ENCODE peak calls at places on chromosome X, in nine cellular contexts. One of them, this sample, is unnamed. For H3K27me3, the result is how much of the 10 kb centered on the place peaks cover.

GRCh38 chrX:115330498-115331138 is 41.1 kb downstream of the LUZP4 start:
- DNase-seq in left ventricle myocardium inferior: no peak
- DNase-seq in dorsolateral prefrontal cortex: no peak
- DNase-seq in endothelial cell of umbilical vein: peak
- DNase-seq in SK-N-SH: peak
- DNase-seq in BJ: no peak
- DNase-seq in keratinocyte: peak
- DNase-seq in kidney epithelial cell: peak
- DNase-seq in small intestine: peak
- DNase-seq in this sample: peak

GRCh38 chrX:102714994-102715393 is 2.7 kb downstream of the GPRASP2 start:
- DNase-seq in left ventricle myocardium inferior: no peak
- DNase-seq in dorsolateral prefrontal cortex: no peak
- DNase-seq in endothelial cell of umbilical vein: no peak
- DNase-seq in SK-N-SH: peak
- DNase-seq in BJ: no peak
- DNase-seq in keratinocyte: no peak
- DNase-seq in kidney epithelial cell: no peak
- DNase-seq in small intestine: no peak
- DNase-seq in this sample: no peak

GRCh38 chrX:9342581-9343051 is 122.2 kb upstream of the TBL1X start:
- DNase-seq in left ventricle myocardium inferior: peak
- DNase-seq in dorsolateral prefrontal cortex: peak
- DNase-seq in endothelial cell of umbilical vein: peak
- DNase-seq in SK-N-SH: peak
- DNase-seq in BJ: no peak
- DNase-seq in keratinocyte: no peak
- DNase-seq in kidney epithelial cell: no peak
- DNase-seq in small intestine: peak
- DNase-seq in this sample: peak

GRCh38 chrX:139423186-139423585 is 107.4 kb upstream of the F9 start:
- DNase-seq in left ventricle myocardium inferior: no peak
- DNase-seq in dorsolateral prefrontal cortex: no peak
- DNase-seq in endothelial cell of umbilical vein: no peak
- DNase-seq in SK-N-SH: no peak
- DNase-seq in BJ: no peak
- DNase-seq in keratinocyte: no peak
- DNase-seq in kidney epithelial cell: no peak
- DNase-seq in small intestine: no peak
- DNase-seq in this sample: no peak

GRCh38 chrX:31459361-31459760 is 387.5 kb upstream of the FTHL17 start:
- DNase-seq in left ventricle myocardium inferior: no peak
- DNase-seq in dorsolateral prefrontal cortex: no peak
- DNase-seq in endothelial cell of umbilical vein: no peak
- DNase-seq in SK-N-SH: no peak
- DNase-seq in BJ: no peak
- DNase-seq in keratinocyte: no peak
- DNase-seq in kidney epithelial cell: no peak
- DNase-seq in small intestine: no peak
- DNase-seq in this sample: no peak

GRCh38 chrX:44975666-44976263 is 102.8 kb downstream of the KDM6A start:
- DNase-seq in left ventricle myocardium inferior: no peak
- DNase-seq in dorsolateral prefrontal cortex: no peak
- DNase-seq in endothelial cell of umbilical vein: no peak
- DNase-seq in SK-N-SH: no peak
- DNase-seq in BJ: no peak
- DNase-seq in keratinocyte: peak
- DNase-seq in kidney epithelial cell: no peak
- DNase-seq in small intestine: no peak
- DNase-seq in this sample: no peak

GRCh38 chrX:22686138-22686541 is 313.6 kb upstream of the DDX53 start:
- DNase-seq in left ventricle myocardium inferior: peak
- DNase-seq in dorsolateral prefrontal cortex: no peak
- DNase-seq in endothelial cell of umbilical vein: peak
- DNase-seq in SK-N-SH: peak
- DNase-seq in BJ: no peak
- DNase-seq in keratinocyte: no peak
- DNase-seq in kidney epithelial cell: peak
- DNase-seq in small intestine: no peak
- DNase-seq in this sample: peak

GRCh38 chrX:103571726-103572125 is 13.6 kb upstream of the TCEAL4 start:
- DNase-seq in left ventricle myocardium inferior: no peak
- DNase-seq in dorsolateral prefrontal cortex: no peak
- DNase-seq in endothelial cell of umbilical vein: no peak
- DNase-seq in SK-N-SH: no peak
- DNase-seq in BJ: no peak
- DNase-seq in keratinocyte: no peak
- DNase-seq in kidney epithelial cell: no peak
- DNase-seq in small intestine: no peak
- DNase-seq in this sample: no peak

GRCh38 chrX:17738002-17738713 is 865 bp downstream of the SCML1 start:
- DNase-seq in left ventricle myocardium inferior: peak
- DNase-seq in dorsolateral prefrontal cortex: no peak
- DNase-seq in endothelial cell of umbilical vein: peak
- DNase-seq in SK-N-SH: peak
- DNase-seq in BJ: no peak
- DNase-seq in keratinocyte: no peak
- DNase-seq in kidney epithelial cell: no peak
- DNase-seq in small intestine: peak
- DNase-seq in this sample: peak

GRCh38 chrX:24395775-24396174 is 35.3 kb downstream of the SUPT20HL1 start:
- DNase-seq in left ventricle myocardium inferior: no peak
- DNase-seq in dorsolateral prefrontal cortex: no peak
- DNase-seq in endothelial cell of umbilical vein: peak
- DNase-seq in SK-N-SH: peak
- DNase-seq in BJ: peak
- DNase-seq in keratinocyte: peak
- DNase-seq in kidney epithelial cell: peak
- DNase-seq in small intestine: peak
- DNase-seq in this sample: peak

GRCh38 chrX:135596495-135596894 is 76.0 kb downstream of the INTS6L start:
- DNase-seq in left ventricle myocardium inferior: peak
- DNase-seq in dorsolateral prefrontal cortex: no peak
- DNase-seq in endothelial cell of umbilical vein: peak
- DNase-seq in SK-N-SH: peak
- DNase-seq in BJ: no peak
- DNase-seq in keratinocyte: no peak
- DNase-seq in kidney epithelial cell: no peak
- DNase-seq in small intestine: peak
- DNase-seq in this sample: peak

GRCh38 chrX:23811135-23811781 is 28.3 kb downstream of the SAT1 start:
- DNase-seq in left ventricle myocardium inferior: no peak
- DNase-seq in dorsolateral prefrontal cortex: no peak
- DNase-seq in endothelial cell of umbilical vein: peak
- DNase-seq in SK-N-SH: no peak
- DNase-seq in BJ: no peak
- DNase-seq in keratinocyte: no peak
- DNase-seq in kidney epithelial cell: no peak
- DNase-seq in small intestine: no peak
- DNase-seq in this sample: no peak

GRCh38 chrX:69616520-69617203 is 749 bp downstream of the EDA start:
- DNase-seq in left ventricle myocardium inferior: peak
- DNase-seq in dorsolateral prefrontal cortex: peak
- DNase-seq in endothelial cell of umbilical vein: peak
- DNase-seq in SK-N-SH: peak
- DNase-seq in BJ: no peak
- DNase-seq in keratinocyte: no peak
- DNase-seq in kidney epithelial cell: no peak
- DNase-seq in small intestine: no peak
- DNase-seq in this sample: peak

GRCh38 chrX:85517994-85518718 is 138.7 kb upstream of the POF1B start:
- DNase-seq in left ventricle myocardium inferior: no peak
- DNase-seq in dorsolateral prefrontal cortex: no peak
- DNase-seq in endothelial cell of umbilical vein: no peak
- DNase-seq in SK-N-SH: no peak
- DNase-seq in BJ: no peak
- DNase-seq in keratinocyte: no peak
- DNase-seq in kidney epithelial cell: no peak
- DNase-seq in small intestine: no peak
- DNase-seq in this sample: no peak

GRCh38 chrX:71671938-71672337 is 4.6 kb downstream of the LOC101059915 start:
- DNase-seq in left ventricle myocardium inferior: no peak
- DNase-seq in dorsolateral prefrontal cortex: no peak
- DNase-seq in endothelial cell of umbilical vein: no peak
- DNase-seq in SK-N-SH: no peak
- DNase-seq in BJ: no peak
- DNase-seq in keratinocyte: no peak
- DNase-seq in kidney epithelial cell: no peak
- DNase-seq in small intestine: no peak
- DNase-seq in this sample: no peak

GRCh38 chrX:71669492-71669891 is 2.1 kb downstream of the LOC101059915 start:
- DNase-seq in left ventricle myocardium inferior: no peak
- DNase-seq in dorsolateral prefrontal cortex: no peak
- DNase-seq in endothelial cell of umbilical vein: no peak
- DNase-seq in SK-N-SH: no peak
- DNase-seq in BJ: no peak
- DNase-seq in keratinocyte: no peak
- DNase-seq in kidney epithelial cell: no peak
- DNase-seq in small intestine: no peak
- DNase-seq in this sample: no peak

GRCh38 chrX:71668248-71668595 is 876 bp downstream of the LOC101059915 start:
- DNase-seq in left ventricle myocardium inferior: no peak
- DNase-seq in dorsolateral prefrontal cortex: no peak
- DNase-seq in endothelial cell of umbilical vein: no peak
- DNase-seq in SK-N-SH: no peak
- DNase-seq in BJ: no peak
- DNase-seq in keratinocyte: no peak
- DNase-seq in kidney epithelial cell: no peak
- DNase-seq in small intestine: no peak
- DNase-seq in this sample: no peak

GRCh38 chrX:71667328-71668247 is at the start of gene LOC101059915:
- DNase-seq in left ventricle myocardium inferior: no peak
- DNase-seq in dorsolateral prefrontal cortex: no peak
- DNase-seq in endothelial cell of umbilical vein: no peak
- DNase-seq in SK-N-SH: no peak
- DNase-seq in BJ: no peak
- DNase-seq in keratinocyte: no peak
- DNase-seq in kidney epithelial cell: no peak
- DNase-seq in small intestine: no peak
- DNase-seq in this sample: no peak

GRCh38 chrX:71671043-71671829 is 3.9 kb downstream of the LOC101059915 start:
- DNase-seq in left ventricle myocardium inferior: no peak
- DNase-seq in dorsolateral prefrontal cortex: no peak
- DNase-seq in endothelial cell of umbilical vein: no peak
- DNase-seq in SK-N-SH: no peak
- DNase-seq in BJ: no peak
- DNase-seq in keratinocyte: no peak
- DNase-seq in kidney epithelial cell: no peak
- DNase-seq in small intestine: no peak
- DNase-seq in this sample: no peak
- H3K27me3 ChIP-seq in left ventricle myocardium inferior: under half
- H3K27me3 ChIP-seq in dorsolateral prefrontal cortex: under half
- H3K27me3 ChIP-seq in endothelial cell of umbilical vein: under half
- H3K27me3 ChIP-seq in SK-N-SH: under half
- H3K27me3 ChIP-seq in BJ: under half
- H3K27me3 ChIP-seq in keratinocyte: under half
- H3K27me3 ChIP-seq in kidney epithelial cell: under half
- H3K27me3 ChIP-seq in small intestine: under half
- H3K27me3 ChIP-seq in this sample: under half

DNA sequence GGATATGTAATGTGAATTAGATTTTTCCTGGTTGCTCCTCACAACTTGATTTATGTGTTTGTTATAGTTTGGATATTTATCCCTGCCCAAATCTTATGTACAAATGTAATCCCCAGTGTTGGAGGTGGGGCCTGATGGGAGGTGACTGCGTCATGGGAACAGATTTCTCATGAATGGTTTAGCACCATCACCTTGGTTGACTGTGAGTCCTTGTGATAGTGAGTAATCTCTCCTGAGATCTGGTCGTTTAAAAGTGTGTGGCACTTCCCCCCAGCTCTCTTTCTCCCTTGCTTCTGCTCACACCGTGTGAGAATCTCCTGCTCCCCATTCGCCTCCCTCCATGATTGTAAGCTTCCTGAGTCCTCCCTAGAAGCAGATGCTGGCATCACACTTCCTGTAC is 2.2 kb downstream of the MID2 start:
- DNase-seq in left ventricle myocardium inferior: no peak
- DNase-seq in dorsolateral prefrontal cortex: no peak
- DNase-seq in endothelial cell of umbilical vein: no peak
- DNase-seq in SK-N-SH: no peak
- DNase-seq in BJ: no peak
- DNase-seq in keratinocyte: no peak
- DNase-seq in kidney epithelial cell: no peak
- DNase-seq in small intestine: no peak
- DNase-seq in this sample: no peak
- H3K4me3 ChIP-seq in left ventricle myocardium inferior: no peak
- H3K4me3 ChIP-seq in dorsolateral prefrontal cortex: peak
- H3K4me3 ChIP-seq in endothelial cell of umbilical vein: no peak
- H3K4me3 ChIP-seq in SK-N-SH: no peak
- H3K4me3 ChIP-seq in BJ: no peak
- H3K4me3 ChIP-seq in keratinocyte: no peak
- H3K4me3 ChIP-seq in kidney epithelial cell: no peak
- H3K4me3 ChIP-seq in small intestine: no peak
- H3K4me3 ChIP-seq in this sample: no peak

GRCh38 chrX:117892469-117892868 is 224.1 kb downstream of the KLHL13 start:
- DNase-seq in left ventricle myocardium inferior: no peak
- DNase-seq in dorsolateral prefrontal cortex: no peak
- DNase-seq in endothelial cell of umbilical vein: no peak
- DNase-seq in SK-N-SH: no peak
- DNase-seq in BJ: no peak
- DNase-seq in keratinocyte: no peak
- DNase-seq in kidney epithelial cell: no peak
- DNase-seq in small intestine: no peak
- DNase-seq in this sample: no peak
- H3K27me3 ChIP-seq in left ventricle myocardium inferior: under half
- H3K27me3 ChIP-seq in dorsolateral prefrontal cortex: under half
- H3K27me3 ChIP-seq in endothelial cell of umbilical vein: under half
- H3K27me3 ChIP-seq in SK-N-SH: under half
- H3K27me3 ChIP-seq in BJ: under half
- H3K27me3 ChIP-seq in keratinocyte: under half
- H3K27me3 ChIP-seq in kidney epithelial cell: under half
- H3K27me3 ChIP-seq in small intestine: under half
- H3K27me3 ChIP-seq in this sample: under half

GRCh38 chrX:1899841-1900240 is 285.0 kb downstream of the ASMT start:
- DNase-seq in left ventricle myocardium inferior: no peak
- DNase-seq in dorsolateral prefrontal cortex: no peak
- DNase-seq in endothelial cell of umbilical vein: no peak
- DNase-seq in SK-N-SH: no peak
- DNase-seq in BJ: no peak
- DNase-seq in keratinocyte: no peak
- DNase-seq in kidney epithelial cell: no peak
- DNase-seq in small intestine: no peak
- DNase-seq in this sample: no peak

GRCh38 chrX:1906028-1906427 is 291.2 kb downstream of the ASMT start:
- DNase-seq in left ventricle myocardium inferior: no peak
- DNase-seq in dorsolateral prefrontal cortex: no peak
- DNase-seq in endothelial cell of umbilical vein: no peak
- DNase-seq in SK-N-SH: no peak
- DNase-seq in BJ: no peak
- DNase-seq in keratinocyte: no peak
- DNase-seq in kidney epithelial cell: no peak
- DNase-seq in small intestine: no peak
- DNase-seq in this sample: no peak

GRCh38 chrX:1903380-1903935 is 288.6 kb downstream of the ASMT start:
- DNase-seq in left ventricle myocardium inferior: no peak
- DNase-seq in dorsolateral prefrontal cortex: no peak
- DNase-seq in endothelial cell of umbilical vein: no peak
- DNase-seq in SK-N-SH: no peak
- DNase-seq in BJ: peak
- DNase-seq in keratinocyte: no peak
- DNase-seq in kidney epithelial cell: no peak
- DNase-seq in small intestine: no peak
- DNase-seq in this sample: peak

GRCh38 chrX:1904663-1905218 is 289.9 kb downstream of the ASMT start:
- DNase-seq in left ventricle myocardium inferior: no peak
- DNase-seq in dorsolateral prefrontal cortex: no peak
- DNase-seq in endothelial cell of umbilical vein: no peak
- DNase-seq in SK-N-SH: no peak
- DNase-seq in BJ: no peak
- DNase-seq in keratinocyte: no peak
- DNase-seq in kidney epithelial cell: no peak
- DNase-seq in small intestine: no peak
- DNase-seq in this sample: no peak

GRCh38 chrX:1902901-1903379 is 288.1 kb downstream of the ASMT start:
- DNase-seq in left ventricle myocardium inferior: no peak
- DNase-seq in dorsolateral prefrontal cortex: no peak
- DNase-seq in endothelial cell of umbilical vein: no peak
- DNase-seq in SK-N-SH: no peak
- DNase-seq in BJ: no peak
- DNase-seq in keratinocyte: no peak
- DNase-seq in kidney epithelial cell: no peak
- DNase-seq in small intestine: no peak
- DNase-seq in this sample: peak
- H3K4me3 ChIP-seq in left ventricle myocardium inferior: no peak
- H3K4me3 ChIP-seq in dorsolateral prefrontal cortex: no peak
- H3K4me3 ChIP-seq in endothelial cell of umbilical vein: no peak
- H3K4me3 ChIP-seq in SK-N-SH: peak
- H3K4me3 ChIP-seq in BJ: no peak
- H3K4me3 ChIP-seq in keratinocyte: no peak
- H3K4me3 ChIP-seq in kidney epithelial cell: no peak
- H3K4me3 ChIP-seq in small intestine: no peak
- H3K4me3 ChIP-seq in this sample: no peak